ENCODE peak calls at places on chromosomes 7 and 10, in nine cellular contexts. T is PC-3; D is neural crest cell; X is dorsolateral prefrontal cortex; P is endothelial cell; V is CD8-positive, alpha-beta T cell; Q is GM10248; B is suprapubic skin; N is upper lobe of left lung. W is an unnamed sample.

GRCh38 chr10:78802406-78802805 is 266.4 kb upstream of the ZMIZ1 start:
- DNase-seq in V (no peak), P (no peak), N (no peak), X (no peak), B (no peak), T (no peak), Q (no peak), D (no peak), W (no peak)

GRCh38 chr10:75512534-75512933 is 81.1 kb downstream of the LRMDA start:
- DNase-seq in V (no peak), T (peak), Q (no peak), X (no peak), D (no peak), P (no peak), N (peak), B (no peak), W (no peak)

GRCh38 chr10:4270116-4270515 is 485.1 kb upstream of the KLF6 start:
- DNase-seq in T (peak), P (no peak), V (no peak), B (no peak), Q (no peak), N (peak), X (no peak), D (no peak), W (peak)

GRCh38 chr10:71312840-71313789 is 5.9 kb upstream of the SLC29A3 start:
- DNase-seq in T (no peak), X (peak), V (no peak), B (peak), N (no peak), D (no peak), P (no peak), Q (no peak), W (peak)

GRCh38 chr7:157010588-157011332 is at the start of gene MNX1:
- DNase-seq in B (peak), D (peak), N (peak), Q (peak), V (no peak), T (peak), P (peak), X (no peak), W (no peak)

GRCh38 chr10:133274751-133275682 is 1.7 kb downstream of the ADAM8 start:
- DNase-seq in X (no peak), T (peak), B (no peak), D (no peak), N (peak), V (peak), Q (peak), P (no peak), W (no peak)

GRCh38 chr7:157587051-157587450 is 250.2 kb downstream of the DNAJB6 start:
- DNase-seq in N (no peak), X (no peak), D (no peak), P (no peak), B (no peak), V (no peak), Q (no peak), T (no peak), W (no peak)

GRCh38 chr7:90797596-90797995 is 201.5 kb downstream of the CDK14 start:
- DNase-seq in D (no peak), N (no peak), T (no peak), V (no peak), P (no peak), Q (no peak), B (no peak), X (no peak), W (no peak)

GRCh38 chr10:19824397-19825342 is 8.4 kb downstream of the PLXDC2 start:
- DNase-seq in V (no peak), N (no peak), B (no peak), P (no peak), T (no peak), Q (no peak), X (no peak), D (no peak), W (no peak)

GRCh38 chr7:922334-923107 is 32.0 kb downstream of the ADAP1 start:
- DNase-seq in P (no peak), X (peak), V (peak), N (peak), T (no peak), B (peak), Q (no peak), D (no peak), W (no peak)

GRCh38 chr7:125927556-125927955 is 997.9 kb upstream of the POT1 start:
- DNase-seq in Q (no peak), V (no peak), N (no peak), P (no peak), B (no peak), T (no peak), X (no peak), D (no peak), W (no peak)

GRCh38 chr7:94061316-94061715 is 57.2 kb upstream of the BET1 start:
- DNase-seq in V (no peak), X (no peak), D (no peak), N (no peak), B (no peak), P (no peak), Q (no peak), T (no peak), W (no peak)

GRCh38 chr10:112771733-112772132 is 178.3 kb upstream of the TCF7L2 start:
- DNase-seq in B (no peak), N (no peak), V (no peak), P (no peak), D (no peak), X (no peak), T (no peak), Q (no peak), W (no peak)

GRCh38 chr7:2932761-2933251 is 88.7 kb upstream of the GNA12 start:
- DNase-seq in D (no peak), T (no peak), P (no peak), X (peak), N (peak), V (no peak), Q (no peak), B (no peak), W (no peak)

GRCh38 chr7:118855290-118855689 is 630.8 kb downstream of the ANKRD7 start:
- DNase-seq in P (no peak), T (no peak), X (no peak), N (no peak), V (no peak), Q (no peak), D (no peak), B (no peak), W (no peak)

GRCh38 chr10:119313645-119314044 is 106.3 kb downstream of the GRK5 start:
- DNase-seq in V (peak), N (no peak), T (no peak), B (no peak), D (no peak), X (no peak), Q (peak), P (no peak), W (no peak)

GRCh38 chr10:19168584-19168983 is 120.0 kb downstream of the MALRD1 start:
- DNase-seq in X (no peak), Q (no peak), P (peak), V (no peak), N (no peak), B (no peak), D (no peak), T (no peak), W (no peak)

GRCh38 chr10:44378626-44379025 is 6.3 kb downstream of the CXCL12 start:
- DNase-seq in P (no peak), B (no peak), D (no peak), X (peak), V (no peak), T (no peak), N (no peak), Q (no peak), W (no peak)

GRCh38 chr7:114944742-114945625 is 23.1 kb downstream of the MDFIC start:
- DNase-seq in X (peak), D (peak), V (no peak), B (peak), T (no peak), P (no peak), Q (no peak), N (peak), W (peak)

GRCh38 chr10:50610364-50610763 is 13.4 kb downstream of the SGMS1 start:
- DNase-seq in P (no peak), X (no peak), V (no peak), B (no peak), D (no peak), T (no peak), Q (no peak), N (peak), W (no peak)

GRCh38 chr7:95682913-95683312 is 86.6 kb upstream of the PDK4 start:
- DNase-seq in X (no peak), P (no peak), B (no peak), Q (no peak), N (no peak), T (no peak), D (no peak), V (no peak), W (no peak)

GRCh38 chr10:7460006-7460405 is 49.2 kb upstream of the SFMBT2 start:
- DNase-seq in X (no peak), D (no peak), V (no peak), B (no peak), P (no peak), T (no peak), N (no peak), Q (no peak), W (no peak)

GRCh38 chr10:133109736-133110532 is 22.2 kb downstream of the ADGRA1 start:
- DNase-seq in N (peak), T (peak), P (no peak), B (no peak), Q (no peak), V (no peak), D (no peak), X (no peak), W (no peak)

GRCh38 chr10:113605207-113605606 is 52.4 kb downstream of the HABP2 start:
- DNase-seq in T (no peak), B (no peak), D (no peak), P (no peak), N (no peak), Q (no peak), V (no peak), X (no peak), W (no peak)

GRCh38 chr7:37815969-37816371 is 32.4 kb upstream of the NME8 start:
- DNase-seq in Q (peak), T (no peak), N (no peak), V (no peak), D (no peak), B (no peak), X (no peak), P (no peak), W (no peak)

GRCh38 chr7:123494193-123494796 is 40.1 kb downstream of the IQUB start:
- DNase-seq in D (no peak), P (no peak), Q (peak), N (no peak), B (no peak), V (no peak), T (peak), X (no peak), W (no peak)

GRCh38 chr10:49222170-49222569 is 34.0 kb upstream of the TMEM273 start:
- DNase-seq in P (no peak), X (no peak), B (no peak), V (no peak), T (peak), D (no peak), N (no peak), Q (no peak), W (no peak)

GRCh38 chr10:77004917-77005564 is 632.6 kb downstream of the KCNMA1 start:
- DNase-seq in V (no peak), B (no peak), P (peak), T (peak), Q (peak), N (no peak), D (peak), X (no peak), W (peak)

GRCh38 chr7:92769844-92770243 is 66.5 kb downstream of the CDK6 start:
- DNase-seq in T (no peak), D (no peak), V (no peak), X (no peak), P (no peak), B (no peak), Q (no peak), N (no peak), W (no peak)

GRCh38 chr10:62394556-62395018 is 20.4 kb downstream of the ZNF365 start:
- DNase-seq in V (no peak), Q (no peak), D (no peak), X (no peak), N (no peak), T (peak), B (no peak), P (no peak), W (no peak)

GRCh38 chr7:28078036-28078901 is 102.3 kb downstream of the JAZF1 start:
- DNase-seq in D (peak), V (peak), B (no peak), T (peak), Q (peak), N (peak), P (peak), X (peak), W (no peak)

GRCh38 chr10:114708717-114709352 is 50.8 kb upstream of the ABLIM1 start:
- DNase-seq in P (no peak), N (no peak), X (no peak), Q (no peak), V (no peak), B (no peak), D (no peak), T (peak), W (no peak)

GRCh38 chr7:99340659-99341058 is 15.0 kb downstream of the ARPC1A start:
- DNase-seq in X (no peak), T (no peak), P (no peak), V (no peak), Q (no peak), B (no peak), N (no peak), D (no peak), W (no peak)

GRCh38 chr10:5563991-5564536 is 39.3 kb downstream of the CALML3 start:
- DNase-seq in N (peak), X (no peak), T (peak), V (peak), B (peak), P (no peak), D (no peak), Q (no peak), W (no peak)

GRCh38 chr7:97842772-97843345 is 29.3 kb downstream of the ASNS start:
- DNase-seq in X (no peak), T (no peak), V (no peak), N (no peak), P (no peak), Q (no peak), B (no peak), D (no peak), W (no peak)

GRCh38 chr7:97846945-97847344 is 25.3 kb downstream of the ASNS start:
- DNase-seq in B (no peak), V (no peak), Q (no peak), N (no peak), P (no peak), T (no peak), D (no peak), X (no peak), W (no peak)

GRCh38 chr7:97845622-97846203 is 26.5 kb downstream of the ASNS start:
- DNase-seq in N (no peak), P (peak), X (no peak), T (peak), Q (no peak), D (peak), B (no peak), V (no peak), W (no peak)

GRCh38 chr7:97842006-97842405 is 30.2 kb downstream of the ASNS start:
- DNase-seq in V (no peak), D (no peak), X (no peak), P (no peak), Q (no peak), B (no peak), N (no peak), T (no peak), W (no peak)

GRCh38 chr7:97844036-97844435 is 28.2 kb downstream of the ASNS start:
- DNase-seq in V (no peak), Q (no peak), P (no peak), D (no peak), B (no peak), T (peak), X (no peak), N (no peak), W (no peak)
- TF ChIP-seq CTCF in V (no peak), Q (no peak), P (no peak), D (no peak), B (no peak), T (peak), X (no peak), N (no peak), W (no peak)

GRCh38 chr7:24982917-24983316 is 2.9 kb upstream of the OSBPL3 start:
- DNase-seq in V (no peak), Q (no peak), X (no peak), N (no peak), T (peak), D (no peak), B (no peak), P (no peak), W (no peak)
- TF ChIP-seq CTCF in V (no peak), Q (no peak), X (no peak), N (no peak), T (peak), D (peak), B (no peak), P (no peak), W (peak)

GRCh38 chr10:101843032-101843991 is at the start of gene KCNIP2:
- DNase-seq in X (peak), T (no peak), N (peak), D (peak), Q (peak), B (no peak), P (peak), V (peak), W (no peak)
- TF ChIP-seq CTCF in X (peak), T (peak), N (peak), D (peak), Q (peak), B (peak), P (peak), V (peak), W (peak)

GRCh38 chr10:124663228-124663627 is 81.0 kb downstream of the FAM53B start:
- DNase-seq in N (no peak), P (no peak), Q (no peak), B (no peak), X (no peak), T (no peak), D (no peak), V (no peak), W (no peak)
- TF ChIP-seq CTCF in N (no peak), P (no peak), Q (no peak), B (no peak), X (no peak), T (no peak), D (no peak), V (no peak), W (no peak)

DNA sequence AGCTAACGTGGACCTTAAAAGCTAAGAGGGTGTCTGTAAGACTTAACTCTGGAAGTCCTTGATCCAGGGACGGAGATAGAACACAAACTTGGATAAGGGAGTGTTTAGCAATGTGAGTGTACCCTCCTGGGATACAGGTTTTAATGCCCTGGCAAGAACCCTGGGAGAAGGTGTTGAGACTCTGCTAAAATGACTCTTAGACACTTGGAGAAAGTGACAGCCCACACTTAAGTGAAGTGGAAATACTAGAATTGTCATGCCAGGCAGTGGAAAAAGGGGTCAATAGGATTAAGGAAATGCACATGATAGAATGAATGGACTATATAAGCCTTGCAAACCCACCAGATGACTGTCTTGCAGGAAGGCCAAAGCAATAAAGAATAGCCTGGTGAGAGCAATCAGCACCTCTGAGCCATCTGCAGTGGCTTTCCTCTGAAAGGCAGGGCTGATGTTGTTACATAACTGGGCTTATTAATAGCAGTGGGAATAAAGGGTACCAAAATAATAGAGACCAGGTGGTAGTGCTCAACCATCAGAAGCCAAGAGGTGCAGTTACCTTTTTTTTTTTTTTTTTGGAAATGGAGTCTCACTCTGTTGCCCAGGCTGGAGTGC is 17.0 kb upstream of the VPS26A start:
- DNase-seq in D (no peak), Q (no peak), X (no peak), B (no peak), N (no peak), V (no peak), T (no peak), P (no peak), W (no peak)
- TF ChIP-seq CTCF in D (no peak), Q (no peak), X (no peak), B (no peak), N (no peak), V (no peak), T (no peak), P (no peak), W (no peak)

GRCh38 chr10:97821308-97822038 is 28.2 kb upstream of the GOLGA7B start:
- DNase-seq in Q (no peak), B (no peak), N (no peak), P (no peak), T (no peak), V (no peak), X (no peak), D (no peak), W (no peak)
- TF ChIP-seq CTCF in Q (no peak), B (peak), N (no peak), P (no peak), T (no peak), V (no peak), X (no peak), D (no peak), W (no peak)

GRCh38 chr7:35723011-35723410 is 28.1 kb upstream of the HERPUD2 start:
- DNase-seq in B (no peak), D (no peak), Q (no peak), N (no peak), X (no peak), P (no peak), T (peak), V (no peak), W (no peak)

GRCh38 chr7:35727571-35727970 is 32.6 kb upstream of the HERPUD2 start:
- DNase-seq in N (no peak), T (no peak), P (no peak), X (no peak), D (no peak), V (no peak), Q (peak), B (no peak), W (no peak)

GRCh38 chr7:35722054-35722849 is 27.3 kb upstream of the HERPUD2 start:
- DNase-seq in P (no peak), N (no peak), Q (no peak), T (no peak), D (no peak), X (no peak), B (no peak), V (no peak), W (no peak)

GRCh38 chr7:35726654-35727053 is 31.7 kb upstream of the HERPUD2 start:
- DNase-seq in P (no peak), D (no peak), X (no peak), Q (no peak), T (no peak), B (no peak), V (no peak), N (no peak), W (no peak)

DNA sequence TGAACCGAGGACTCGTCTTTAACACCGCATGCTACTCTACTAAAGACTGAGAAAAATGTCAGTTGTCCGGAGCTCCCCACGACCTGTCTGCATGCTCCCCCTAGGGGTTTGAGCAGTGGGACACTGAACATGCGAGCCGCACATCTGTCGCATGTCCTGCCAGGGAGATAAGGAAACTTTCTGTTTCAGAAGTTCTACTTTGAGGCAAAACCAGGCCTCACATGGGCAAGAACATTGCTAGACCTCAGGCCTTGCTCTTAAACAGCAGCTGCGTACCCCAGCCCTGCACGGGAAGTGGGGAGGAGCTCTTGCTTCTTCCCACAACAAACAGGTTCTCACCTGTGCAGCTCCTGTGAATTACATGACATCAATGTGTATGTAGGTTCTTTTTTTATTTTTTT is 30.3 kb upstream of the HERPUD2 start:
- DNase-seq in X (no peak), D (no peak), V (peak), B (no peak), P (no peak), Q (peak), T (no peak), N (peak), W (no peak)
- TF ChIP-seq CTCF in X (no peak), D (no peak), V (peak), B (no peak), P (no peak), Q (peak), T (no peak), N (no peak), W (no peak)

W was measured in AG09319.